ENCODE peak calls at places on chromosomes 16 and 17, in four cellular contexts. L, C, T and U are unnamed samples.
A peak's percentile ranks its signal among the peaks of the same experiment; 100 is the strongest.

GRCh38 chr17:39225974-39226683 is 384 bp upstream of the STAC2 start:
- DNase-seq in L (peak; percentile 91), T (peak; percentile 100), C (peak; percentile 20), U (peak; percentile 81)

GRCh38 chr16:29148867-29149272 is 164.0 kb downstream of the LAT start:
- DNase-seq in T (no peak), L (no peak), C (no peak), U (no peak)

GRCh38 chr17:69828087-69828486 is 246.9 kb upstream of the KCNJ16 start:
- DNase-seq in C (peak; percentile 69), T (no peak), L (no peak), U (no peak)

GRCh38 chr17:57523926-57524634 is 221.0 kb downstream of the CCDC182 start:
- DNase-seq in T (no peak), C (peak; percentile 61), L (no peak), U (no peak)

GRCh38 chr17:69560987-69561441 is 146.5 kb downstream of the MAP2K6 start:
- DNase-seq in T (no peak), C (peak; percentile 21), L (no peak), U (no peak)

GRCh38 chr16:84514874-84515835 is 10.7 kb upstream of the MEAK7 start:
- DNase-seq in T (no peak), C (no peak), L (no peak), U (no peak)

GRCh38 chr16:20735504-20735903 is 6.1 kb downstream of the THUMPD1 start:
- DNase-seq in L (no peak), C (peak; percentile 18), T (no peak), U (no peak)

GRCh38 chr17:68591583-68591982 is 9.6 kb downstream of the FAM20A start:
- DNase-seq in C (no peak), L (peak; percentile 67), T (peak; percentile 92), U (no peak)

GRCh38 chr17:40122944-40123810 is 1.4 kb downstream of the MSL1 start:
- DNase-seq in T (peak; percentile 87), C (peak; percentile 30), L (peak; percentile 88), U (peak; percentile 85)

GRCh38 chr17:72635034-72635654 is 457.3 kb downstream of the SLC39A11 start:
- DNase-seq in T (no peak), L (no peak), C (no peak), U (no peak)

GRCh38 chr16:21283521-21284289 is 5.6 kb upstream of the CRYM start:
- DNase-seq in L (peak; percentile 73), C (peak; percentile 25), T (peak; percentile 86), U (peak; percentile 41)

GRCh38 chr17:21363776-21364642 is 12.1 kb upstream of the KCNJ12 start:
- DNase-seq in T (no peak), C (no peak), L (no peak), U (no peak)

GRCh38 chr17:80779961-80780380 is 211.7 kb upstream of the CHMP6 start:
- DNase-seq in C (peak; percentile 82), T (no peak), L (no peak), U (no peak)

GRCh38 chr17:1050996-1051925 is 54.3 kb downstream of the TIMM22 start:
- DNase-seq in T (no peak), L (no peak), C (no peak), U (no peak)

GRCh38 chr17:10336393-10336792 is 36.4 kb downstream of the MYH13 start:
- DNase-seq in C (no peak), L (no peak), T (peak; percentile 71), U (no peak)

GRCh38 chr17:9074106-9074505 is 52.8 kb downstream of the NTN1 start:
- DNase-seq in L (no peak), C (no peak), T (peak; percentile 27), U (no peak)

GRCh38 chr17:1188812-1189211 is 9.0 kb upstream of the ABR start:
- DNase-seq in C (peak; percentile 27), T (no peak), L (no peak), U (no peak)

GRCh38 chr16:24540575-24541240 is 1.3 kb downstream of the RBBP6 start:
- DNase-seq in C (peak; percentile 19), L (peak; percentile 58), T (no peak), U (no peak)

GRCh38 chr17:81165246-81166032 is at the start of gene PVALEF:
- DNase-seq in L (peak; percentile 22), C (no peak), T (peak; percentile 63), U (peak; percentile 17)

GRCh38 chr16:1010815-1011214 is 29.2 kb downstream of the SOX8 start:
- DNase-seq in L (no peak), C (no peak), T (no peak), U (no peak)

GRCh38 chr17:55845385-55845784 is 94.5 kb downstream of the PCTP start:
- DNase-seq in L (peak; percentile 68), T (peak; percentile 81), C (peak; percentile 20), U (peak; percentile 38)

GRCh38 chr17:57662021-57662420 is 83.1 kb downstream of the CCDC182 start:
- DNase-seq in T (no peak), C (no peak), L (no peak), U (no peak)

GRCh38 chr16:66900721-66901441 is 17.8 kb downstream of the CDH16 start:
- DNase-seq in T (no peak), C (no peak), L (no peak), U (no peak)

GRCh38 chr16:22386976-22387375 is 12.6 kb upstream of the CDR2 start:
- DNase-seq in L (no peak), C (peak; percentile 95), T (no peak), U (no peak)

GRCh38 chr17:41340934-41341861 is 9.4 kb downstream of the KRT33A start:
- DNase-seq in C (no peak), T (no peak), L (no peak), U (no peak)

GRCh38 chr17:4914009-4914408 is 11.1 kb upstream of the CHRNE start:
- DNase-seq in L (no peak), C (peak; percentile 19), T (no peak), U (no peak)

GRCh38 chr16:88920618-88921602 is 54.5 kb upstream of the PABPN1L start:
- DNase-seq in C (peak; percentile 61), T (peak; percentile 53), L (no peak), U (no peak)

GRCh38 chr16:70800306-70800705 is 652 bp downstream of the VAC14 start:
- DNase-seq in T (no peak), C (no peak), L (no peak), U (no peak)

GRCh38 chr17:33949100-33949499 is 306.0 kb upstream of the CCL2 start:
- DNase-seq in C (no peak), L (peak; percentile 69), T (peak; percentile 84), U (peak; percentile 25)

GRCh38 chr17:67606896-67607604 is 110.7 kb upstream of the NOL11 start:
- DNase-seq in T (no peak), C (no peak), L (no peak), U (no peak)

GRCh38 chr17:2122641-2123302 is 67.9 kb downstream of the HIC1 start:
- DNase-seq in C (peak; percentile 87), T (no peak), L (peak; percentile 32), U (no peak)

GRCh38 chr16:1082952-1083675 is 10.6 kb downstream of the SSTR5 start:
- DNase-seq in C (no peak), T (no peak), L (no peak), U (no peak)

GRCh38 chr16:89120921-89121351 is 27.3 kb downstream of the ACSF3 start:
- DNase-seq in L (no peak), T (no peak), C (no peak), U (no peak)

GRCh38 chr17:16926591-16927451 is 45.1 kb downstream of the TNFRSF13B start:
- DNase-seq in L (no peak), T (no peak), C (no peak), U (no peak)

GRCh38 chr17:47862621-47863440 is 11.9 kb upstream of the SP6 start:
- DNase-seq in L (no peak), C (peak; percentile 90), T (no peak), U (no peak)

GRCh38 chr16:85845276-85845675 is 45.8 kb downstream of the COX4I1 start:
- DNase-seq in T (no peak), C (no peak), L (no peak), U (no peak)
- H3K56ac ChIP-seq in T (no peak overlapping the region), C (no peak overlapping the region), L (no peak overlapping the region), U (no peak overlapping the region)

GRCh38 chr16:72878301-72879269 is 169.3 kb downstream of the ZFHX3 start:
- DNase-seq in T (no peak), L (peak; percentile 16), C (peak; percentile 75), U (no peak)
- H3K56ac ChIP-seq in T (no peak overlapping the region), L (peak overlapping the region; percentile 42), C (no peak overlapping the region), U (no peak overlapping the region)

GRCh38 chr17:76087531-76087930 is 8.5 kb downstream of the ZACN start:
- DNase-seq in T (no peak), C (no peak), L (no peak), U (no peak)
- H3K56ac ChIP-seq in T (no peak overlapping the region), C (no peak overlapping the region), L (no peak overlapping the region), U (no peak overlapping the region)

DNA sequence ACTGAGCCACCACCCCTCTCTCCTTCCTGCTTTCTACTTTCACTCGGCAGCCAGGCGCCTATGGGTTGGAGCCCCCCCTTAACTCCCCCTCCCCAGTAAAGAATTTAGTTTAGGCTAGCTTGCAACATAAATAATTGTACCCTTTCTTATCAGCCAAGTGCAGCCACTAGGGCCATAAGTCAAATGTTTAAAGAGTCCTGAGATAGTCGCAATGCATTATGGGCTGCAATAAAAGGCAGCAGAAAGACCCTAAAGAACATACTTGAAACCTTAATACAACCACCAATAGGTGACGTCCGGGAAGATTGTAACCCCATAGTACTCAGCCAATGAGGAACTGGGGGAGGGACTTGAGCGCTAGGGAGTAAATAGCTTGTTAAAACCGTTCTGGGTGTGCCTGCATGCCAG is 40.5 kb downstream of the C16orf82 start:
- DNase-seq in C (no peak), L (peak; percentile 37), T (no peak), U (no peak)
- H3K56ac ChIP-seq in C (no peak overlapping the region), L (no peak overlapping the region), T (no peak overlapping the region), U (no peak overlapping the region)

DNA sequence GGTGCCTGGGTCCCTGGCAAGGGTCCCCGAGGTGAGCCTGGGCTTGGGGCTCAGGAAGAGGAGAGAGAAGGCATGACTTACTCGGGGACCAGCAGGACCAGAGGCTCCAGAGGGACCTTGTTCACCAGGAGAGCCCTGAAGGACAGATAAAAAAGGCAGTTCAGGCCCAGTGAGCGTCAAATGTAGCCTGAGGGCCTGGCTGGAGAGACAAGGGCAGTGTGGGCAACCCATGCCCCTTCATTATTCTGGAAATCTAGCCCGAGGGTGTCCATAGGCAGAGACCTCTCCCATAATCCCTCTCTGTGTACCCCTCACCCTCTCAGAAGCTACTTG is 14.1 kb downstream of the COL1A1 start:
- DNase-seq in T (no peak), C (peak; percentile 77), L (no peak), U (no peak)
- H3K56ac ChIP-seq in T (no peak overlapping the region), C (peak overlapping the region; percentile 88), L (no peak overlapping the region), U (no peak overlapping the region)

GRCh38 chr17:82596837-82597672 is 51.2 kb downstream of the WDR45B start:
- DNase-seq in T (no peak), L (no peak), C (no peak), U (no peak)

GRCh38 chr17:82598256-82599011 is 49.8 kb downstream of the WDR45B start:
- DNase-seq in L (no peak), C (peak; percentile 56), T (no peak), U (no peak)

GRCh38 chr17:82594571-82594970 is 53.7 kb downstream of the WDR45B start:
- DNase-seq in T (no peak), L (no peak), C (no peak), U (no peak)

GRCh38 chr17:82595893-82596292 is 52.4 kb downstream of the WDR45B start:
- DNase-seq in T (no peak), C (no peak), L (no peak), U (no peak)

GRCh38 chr17:82596316-82596715 is 51.9 kb downstream of the WDR45B start:
- DNase-seq in L (no peak), T (no peak), C (no peak), U (no peak)
- H3K56ac ChIP-seq in L (no peak overlapping the region), T (no peak overlapping the region), C (no peak overlapping the region), U (no peak overlapping the region)

GRCh38 chr17:19933633-19934032 is 44.0 kb downstream of the AKAP10 start:
- DNase-seq in L (no peak), C (no peak), T (no peak), U (no peak)
- H3K56ac ChIP-seq in L (no peak overlapping the region), C (no peak overlapping the region), T (no peak overlapping the region), U (no peak overlapping the region)